ENCODE peak calls at places on chromosomes 4 and X, in six cellular contexts. One of them, this sample, is unnamed.

GRCh38 chr4:142815834-142816233 is 30.3 kb downstream of the INPP4B start:
- DNase-seq in CD4-positive, alpha-beta memory T cell: no peak
- DNase-seq in AG04449: no peak
- DNase-seq in tibial nerve: no peak
- DNase-seq in pancreas: no peak
- DNase-seq in central memory CD4-positive, alpha-beta T cell: no peak
- DNase-seq in this sample: no peak

GRCh38 chr4:25723409-25723808 is 67.8 kb downstream of the SLC34A2 start:
- DNase-seq in AG04449: no peak
- DNase-seq in central memory CD4-positive, alpha-beta T cell: no peak
- DNase-seq in tibial nerve: no peak
- DNase-seq in pancreas: no peak
- DNase-seq in CD4-positive, alpha-beta memory T cell: no peak
- DNase-seq in this sample: no peak

GRCh38 chr4:150055467-150055866 is 22.8 kb upstream of the DCLK2 start:
- DNase-seq in pancreas: no peak
- DNase-seq in CD4-positive, alpha-beta memory T cell: no peak
- DNase-seq in central memory CD4-positive, alpha-beta T cell: no peak
- DNase-seq in tibial nerve: no peak
- DNase-seq in AG04449: no peak
- DNase-seq in this sample: no peak

GRCh38 chrX:30181353-30181752 is 34.0 kb upstream of the MAGEB2 start:
- DNase-seq in central memory CD4-positive, alpha-beta T cell: no peak
- DNase-seq in pancreas: no peak
- DNase-seq in AG04449: no peak
- DNase-seq in tibial nerve: no peak
- DNase-seq in CD4-positive, alpha-beta memory T cell: no peak
- DNase-seq in this sample: no peak

GRCh38 chr4:102616661-102617060 is 115.5 kb downstream of the NFKB1 start:
- DNase-seq in pancreas: no peak
- DNase-seq in tibial nerve: no peak
- DNase-seq in AG04449: no peak
- DNase-seq in CD4-positive, alpha-beta memory T cell: peak; percentile 61
- DNase-seq in central memory CD4-positive, alpha-beta T cell: peak; percentile 30
- DNase-seq in this sample: no peak

GRCh38 chrX:99078301-99078700 is 1331.8 kb downstream of the PCDH19 start:
- DNase-seq in AG04449: no peak
- DNase-seq in CD4-positive, alpha-beta memory T cell: no peak
- DNase-seq in tibial nerve: no peak
- DNase-seq in central memory CD4-positive, alpha-beta T cell: no peak
- DNase-seq in pancreas: no peak
- DNase-seq in this sample: no peak

GRCh38 chr4:88195666-88196365 is 37.4 kb upstream of the ABCG2 start:
- DNase-seq in pancreas: no peak
- DNase-seq in central memory CD4-positive, alpha-beta T cell: no peak
- DNase-seq in CD4-positive, alpha-beta memory T cell: no peak
- DNase-seq in tibial nerve: no peak
- DNase-seq in AG04449: no peak
- DNase-seq in this sample: no peak

GRCh38 chr4:157992038-157992706 is 180.7 kb downstream of the GASK1B start:
- DNase-seq in tibial nerve: no peak
- DNase-seq in central memory CD4-positive, alpha-beta T cell: peak; percentile 6
- DNase-seq in CD4-positive, alpha-beta memory T cell: no peak
- DNase-seq in AG04449: no peak
- DNase-seq in pancreas: no peak
- DNase-seq in this sample: peak; percentile 31

GRCh38 chrX:42536286-42536685 is 241.7 kb downstream of the PPP1R2C start:
- DNase-seq in tibial nerve: no peak
- DNase-seq in pancreas: no peak
- DNase-seq in AG04449: no peak
- DNase-seq in CD4-positive, alpha-beta memory T cell: no peak
- DNase-seq in central memory CD4-positive, alpha-beta T cell: no peak
- DNase-seq in this sample: no peak

GRCh38 chr4:91963489-91963888 is 340.3 kb upstream of the GRID2 start:
- DNase-seq in central memory CD4-positive, alpha-beta T cell: no peak
- DNase-seq in AG04449: no peak
- DNase-seq in tibial nerve: no peak
- DNase-seq in CD4-positive, alpha-beta memory T cell: no peak
- DNase-seq in pancreas: no peak
- DNase-seq in this sample: no peak

GRCh38 chr4:186587416-186588018 is 32.1 kb upstream of the MTNR1A start:
- DNase-seq in tibial nerve: peak; percentile 79
- DNase-seq in CD4-positive, alpha-beta memory T cell: no peak
- DNase-seq in pancreas: peak; percentile 71
- DNase-seq in AG04449: no peak
- DNase-seq in central memory CD4-positive, alpha-beta T cell: peak; percentile 21
- DNase-seq in this sample: peak; percentile 25

GRCh38 chrX:70852294-70852693 is 56.2 kb downstream of the TEX11 start:
- DNase-seq in central memory CD4-positive, alpha-beta T cell: no peak
- DNase-seq in AG04449: no peak
- DNase-seq in tibial nerve: no peak
- DNase-seq in pancreas: no peak
- DNase-seq in CD4-positive, alpha-beta memory T cell: no peak
- DNase-seq in this sample: no peak

GRCh38 chr4:158209825-158210807 is at the start of gene TMEM144:
- DNase-seq in AG04449: peak; percentile 28
- DNase-seq in CD4-positive, alpha-beta memory T cell: no peak
- DNase-seq in central memory CD4-positive, alpha-beta T cell: no peak
- DNase-seq in pancreas: peak; percentile 92
- DNase-seq in tibial nerve: peak; percentile 82
- DNase-seq in this sample: peak; percentile 55

GRCh38 chr4:6225469-6225868 is 25.1 kb upstream of the JAKMIP1 start:
- DNase-seq in AG04449: no peak
- DNase-seq in pancreas: no peak
- DNase-seq in CD4-positive, alpha-beta memory T cell: no peak
- DNase-seq in central memory CD4-positive, alpha-beta T cell: no peak
- DNase-seq in tibial nerve: no peak
- DNase-seq in this sample: no peak

GRCh38 chr4:43132010-43132582 is 239.6 kb downstream of the GRXCR1 start:
- DNase-seq in pancreas: peak; percentile 63
- DNase-seq in central memory CD4-positive, alpha-beta T cell: no peak
- DNase-seq in AG04449: peak; percentile 4
- DNase-seq in CD4-positive, alpha-beta memory T cell: peak; percentile 29
- DNase-seq in tibial nerve: peak; percentile 16
- DNase-seq in this sample: no peak

GRCh38 chrX:8868070-8868795 is 67.0 kb upstream of the FAM9A start:
- DNase-seq in AG04449: no peak
- DNase-seq in tibial nerve: no peak
- DNase-seq in central memory CD4-positive, alpha-beta T cell: no peak
- DNase-seq in CD4-positive, alpha-beta memory T cell: no peak
- DNase-seq in pancreas: no peak
- DNase-seq in this sample: no peak

GRCh38 chr4:579543-580175 is 3.6 kb upstream of the TMEM271 start:
- DNase-seq in pancreas: no peak
- DNase-seq in tibial nerve: no peak
- DNase-seq in AG04449: no peak
- DNase-seq in central memory CD4-positive, alpha-beta T cell: no peak
- DNase-seq in CD4-positive, alpha-beta memory T cell: no peak
- DNase-seq in this sample: no peak

GRCh38 chrX:1178580-1179057 is 33.8 kb downstream of the CRLF2 start:
- DNase-seq in pancreas: no peak
- DNase-seq in AG04449: no peak
- DNase-seq in CD4-positive, alpha-beta memory T cell: no peak
- DNase-seq in tibial nerve: no peak
- DNase-seq in central memory CD4-positive, alpha-beta T cell: peak; percentile 35
- DNase-seq in this sample: no peak

GRCh38 chr4:163071308-163071707 is 95.4 kb downstream of the NAF1 start:
- DNase-seq in CD4-positive, alpha-beta memory T cell: no peak
- DNase-seq in pancreas: no peak
- DNase-seq in tibial nerve: no peak
- DNase-seq in central memory CD4-positive, alpha-beta T cell: no peak
- DNase-seq in AG04449: no peak
- DNase-seq in this sample: no peak

GRCh38 chr4:133146574-133147198 is 2.4 kb upstream of the PCDH10 start:
- DNase-seq in central memory CD4-positive, alpha-beta T cell: no peak
- DNase-seq in CD4-positive, alpha-beta memory T cell: no peak
- DNase-seq in tibial nerve: no peak
- DNase-seq in pancreas: no peak
- DNase-seq in AG04449: no peak
- DNase-seq in this sample: no peak

GRCh38 chrX:23332101-23332887 is 2.4 kb upstream of the PTCHD1 start:
- DNase-seq in central memory CD4-positive, alpha-beta T cell: no peak
- DNase-seq in tibial nerve: no peak
- DNase-seq in pancreas: no peak
- DNase-seq in CD4-positive, alpha-beta memory T cell: no peak
- DNase-seq in AG04449: no peak
- DNase-seq in this sample: no peak

GRCh38 chrX:103607385-103608304 is at the start of gene TCEAL3:
- DNase-seq in tibial nerve: peak; percentile 31
- DNase-seq in pancreas: peak; percentile 68
- DNase-seq in central memory CD4-positive, alpha-beta T cell: peak; percentile 33
- DNase-seq in AG04449: no peak
- DNase-seq in CD4-positive, alpha-beta memory T cell: peak; percentile 53
- DNase-seq in this sample: no peak

GRCh38 chr4:15882675-15883086 is 55.9 kb downstream of the FGFBP1 start:
- DNase-seq in tibial nerve: no peak
- DNase-seq in central memory CD4-positive, alpha-beta T cell: peak; percentile 22
- DNase-seq in CD4-positive, alpha-beta memory T cell: no peak
- DNase-seq in pancreas: peak; percentile 24
- DNase-seq in AG04449: peak; percentile 38
- DNase-seq in this sample: peak; percentile 63

GRCh38 chr4:107794001-107794400 is 30.7 kb upstream of the SGMS2 start:
- DNase-seq in central memory CD4-positive, alpha-beta T cell: no peak
- DNase-seq in AG04449: peak; percentile 9
- DNase-seq in CD4-positive, alpha-beta memory T cell: no peak
- DNase-seq in tibial nerve: no peak
- DNase-seq in pancreas: no peak
- DNase-seq in this sample: no peak

GRCh38 chr4:1400191-1400805 is 5.9 kb downstream of the NKX1-1 start:
- DNase-seq in tibial nerve: no peak
- DNase-seq in CD4-positive, alpha-beta memory T cell: no peak
- DNase-seq in central memory CD4-positive, alpha-beta T cell: no peak
- DNase-seq in AG04449: no peak
- DNase-seq in pancreas: no peak
- DNase-seq in this sample: no peak

GRCh38 chr4:42523066-42523718 is 125.9 kb downstream of the SHISA3 start:
- DNase-seq in central memory CD4-positive, alpha-beta T cell: no peak
- DNase-seq in CD4-positive, alpha-beta memory T cell: no peak
- DNase-seq in pancreas: no peak
- DNase-seq in AG04449: no peak
- DNase-seq in tibial nerve: no peak
- DNase-seq in this sample: no peak

GRCh38 chr4:80875642-80876041 is 154.9 kb upstream of the BMP3 start:
- DNase-seq in tibial nerve: no peak
- DNase-seq in AG04449: no peak
- DNase-seq in CD4-positive, alpha-beta memory T cell: no peak
- DNase-seq in pancreas: no peak
- DNase-seq in central memory CD4-positive, alpha-beta T cell: no peak
- DNase-seq in this sample: no peak

GRCh38 chrX:22730542-22730941 is 269.2 kb upstream of the DDX53 start:
- DNase-seq in tibial nerve: no peak
- DNase-seq in AG04449: no peak
- DNase-seq in central memory CD4-positive, alpha-beta T cell: no peak
- DNase-seq in pancreas: no peak
- DNase-seq in CD4-positive, alpha-beta memory T cell: no peak
- DNase-seq in this sample: no peak

GRCh38 chrX:136759968-136760367 is 20.8 kb downstream of the ARHGEF6 start:
- DNase-seq in pancreas: no peak
- DNase-seq in tibial nerve: no peak
- DNase-seq in CD4-positive, alpha-beta memory T cell: no peak
- DNase-seq in AG04449: no peak
- DNase-seq in central memory CD4-positive, alpha-beta T cell: no peak
- DNase-seq in this sample: no peak

GRCh38 chr4:47718691-47719090 is 119.2 kb downstream of the CORIN start:
- DNase-seq in CD4-positive, alpha-beta memory T cell: no peak
- DNase-seq in pancreas: no peak
- DNase-seq in central memory CD4-positive, alpha-beta T cell: no peak
- DNase-seq in AG04449: no peak
- DNase-seq in tibial nerve: no peak
- DNase-seq in this sample: no peak

GRCh38 chrX:21725498-21725897 is 32.4 kb downstream of the SMPX start:
- DNase-seq in central memory CD4-positive, alpha-beta T cell: no peak
- DNase-seq in CD4-positive, alpha-beta memory T cell: no peak
- DNase-seq in tibial nerve: no peak
- DNase-seq in AG04449: no peak
- DNase-seq in pancreas: no peak
- DNase-seq in this sample: no peak

GRCh38 chrX:37423864-37424569 is 74.9 kb downstream of the PRRG1 start:
- DNase-seq in AG04449: peak; percentile 36
- DNase-seq in CD4-positive, alpha-beta memory T cell: no peak
- DNase-seq in pancreas: no peak
- DNase-seq in tibial nerve: no peak
- DNase-seq in central memory CD4-positive, alpha-beta T cell: no peak
- DNase-seq in this sample: no peak

GRCh38 chrX:140712413-140713173 is 3.0 kb downstream of the LINC00632 start:
- DNase-seq in CD4-positive, alpha-beta memory T cell: peak; percentile 58
- DNase-seq in AG04449: no peak
- DNase-seq in tibial nerve: peak; percentile 13
- DNase-seq in pancreas: peak; percentile 62
- DNase-seq in central memory CD4-positive, alpha-beta T cell: peak; percentile 19
- DNase-seq in this sample: no peak

GRCh38 chr4:15035152-15035551 is 32.9 kb downstream of the CPEB2 start:
- DNase-seq in CD4-positive, alpha-beta memory T cell: no peak
- DNase-seq in AG04449: no peak
- DNase-seq in tibial nerve: no peak
- DNase-seq in pancreas: no peak
- DNase-seq in central memory CD4-positive, alpha-beta T cell: no peak
- DNase-seq in this sample: no peak